ENCODE peak calls at places on chromosome 10, in nine cellular contexts. U is fibroblast of villous mesenchyme, V is choroid plexus epithelial cell, G is SK-N-SH, Q is AG04450, A is NB4, K is dorsolateral prefrontal cortex, H is RWPE1, D is brain microvascular endothelial cell. W is an unnamed sample.

GRCh38 chr10:93680414-93681047 is 21.9 kb downstream of the FRA10AC1 start:
- DNase-seq in H (peak; percentile 51), D (peak; percentile 28), A (peak; percentile 71), K (no peak), G (peak; percentile 12), V (peak; percentile 68), U (peak; percentile 48), Q (no peak), W (no peak)

GRCh38 chr10:123996302-123996701 is 97.1 kb downstream of the CHST15 start:
- DNase-seq in U (no peak), H (no peak), A (no peak), Q (no peak), D (no peak), K (no peak), V (no peak), G (no peak), W (no peak)

GRCh38 chr10:78305311-78305710 is 271.6 kb downstream of the RPS24 start:
- DNase-seq in Q (no peak), H (no peak), K (no peak), U (no peak), A (no peak), G (no peak), V (no peak), D (no peak), W (peak; percentile 25)

GRCh38 chr10:28797904-28798371 is 120.6 kb downstream of the BAMBI start:
- DNase-seq in U (no peak), H (no peak), Q (no peak), G (no peak), K (no peak), D (no peak), A (no peak), V (peak; percentile 51), W (no peak)

GRCh38 chr10:114982989-114983388 is 45.0 kb downstream of the TRUB1 start:
- DNase-seq in V (no peak), D (no peak), K (no peak), A (no peak), Q (no peak), U (no peak), G (no peak), H (no peak), W (no peak)

GRCh38 chr10:77163670-77164348 is 473.8 kb downstream of the KCNMA1 start:
- DNase-seq in H (peak; percentile 92), V (peak; percentile 97), K (no peak), A (peak; percentile 38), G (peak; percentile 22), Q (peak; percentile 86), U (peak; percentile 96), D (peak; percentile 99), W (peak; percentile 80)

GRCh38 chr10:11051001-11051324 is 33.3 kb downstream of the CELF2 start:
- DNase-seq in U (no peak), A (no peak), V (no peak), D (no peak), G (no peak), K (no peak), Q (no peak), H (no peak), W (no peak)

GRCh38 chr10:19417740-19418139 is 369.1 kb downstream of the MALRD1 start:
- DNase-seq in A (no peak), G (no peak), U (no peak), K (no peak), D (no peak), H (no peak), Q (no peak), V (no peak), W (no peak)

GRCh38 chr10:111758593-111758992 is 425.0 kb downstream of the GPAM start:
- DNase-seq in G (no peak), V (no peak), D (no peak), H (no peak), A (no peak), K (no peak), Q (no peak), U (no peak), W (no peak)

GRCh38 chr10:6722616-6723004 is 142.5 kb upstream of the PRKCQ start:
- DNase-seq in U (no peak), G (no peak), D (peak; percentile 32), Q (no peak), H (peak; percentile 30), A (no peak), V (peak; percentile 24), K (no peak), W (no peak)

GRCh38 chr10:47024046-47024322 is 112.8 kb downstream of the PTPN20 start:
- DNase-seq in D (no peak), U (no peak), Q (no peak), A (no peak), H (no peak), K (no peak), V (no peak), G (no peak), W (no peak)

GRCh38 chr10:78277734-78278404 is 244.2 kb downstream of the RPS24 start:
- DNase-seq in G (peak; percentile 36), H (no peak), Q (no peak), V (no peak), D (peak; percentile 9), A (no peak), U (peak; percentile 21), K (peak; percentile 56), W (peak; percentile 78)

GRCh38 chr10:25934673-25935139 is 677 bp downstream of the MYO3A start:
- DNase-seq in G (peak; percentile 37), V (no peak), D (no peak), U (no peak), A (no peak), K (no peak), Q (no peak), H (no peak), W (no peak)

GRCh38 chr10:6356280-6356793 is 153.6 kb downstream of the PFKFB3 start:
- DNase-seq in Q (no peak), K (no peak), G (no peak), V (no peak), A (no peak), H (no peak), D (no peak), U (no peak), W (no peak)

GRCh38 chr10:123147635-123148413 is at the start of gene HMX2:
- DNase-seq in U (no peak), G (peak; percentile 55), D (no peak), V (no peak), Q (no peak), H (no peak), A (peak; percentile 66), K (no peak), W (no peak)

GRCh38 chr10:7625009-7625408 is 41.8 kb downstream of the ITIH5 start:
- DNase-seq in G (no peak), U (no peak), H (no peak), A (no peak), K (no peak), D (no peak), Q (no peak), V (no peak), W (no peak)

GRCh38 chr10:34022195-34022594 is 687.7 kb upstream of the NRP1 start:
- DNase-seq in K (no peak), H (no peak), A (no peak), Q (no peak), D (no peak), G (no peak), V (no peak), U (no peak), W (no peak)

GRCh38 chr10:60907972-60908371 is 36.0 kb downstream of the RHOBTB1 start:
- DNase-seq in U (peak; percentile 16), D (no peak), H (no peak), V (no peak), Q (no peak), K (no peak), A (no peak), G (no peak), W (no peak)

DNA sequence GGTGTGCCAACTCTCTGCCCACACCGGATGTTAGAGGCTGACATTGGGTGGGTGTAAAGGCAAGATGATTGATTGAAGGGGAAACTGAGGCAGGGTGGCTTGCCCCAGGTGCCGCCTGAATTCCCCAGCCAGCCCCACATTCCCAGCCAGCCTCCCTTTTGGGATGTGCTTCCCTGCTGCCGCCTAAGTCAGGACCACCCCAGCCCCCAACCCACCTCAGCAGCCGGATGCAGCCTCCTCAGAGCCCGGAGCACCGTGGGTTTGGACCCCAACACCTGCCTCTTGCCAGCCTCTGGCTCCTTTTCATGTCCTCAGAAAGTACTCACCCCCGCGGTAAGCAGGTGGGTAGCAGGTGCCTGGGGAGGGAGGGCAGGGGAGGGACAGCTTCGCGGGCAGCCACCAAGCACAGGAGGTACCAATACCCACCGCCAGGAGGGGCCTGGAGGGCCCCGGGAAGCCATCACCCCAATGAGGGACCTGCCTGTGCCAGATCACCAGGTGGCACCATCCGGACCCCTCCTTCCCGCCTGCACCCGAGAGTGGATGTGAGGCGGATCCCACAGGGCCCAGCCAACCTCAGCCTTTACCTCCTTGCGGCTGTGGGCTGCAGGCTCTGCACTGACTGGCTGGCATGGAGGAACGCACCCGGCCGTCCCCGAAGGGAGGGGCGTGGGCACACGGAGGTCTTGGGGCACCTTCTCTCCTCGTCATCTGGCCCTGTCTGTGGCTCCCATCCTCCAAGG is 60.5 kb downstream of the PWWP2B start:
- DNase-seq in U (no peak), A (peak; percentile 35), H (no peak), G (no peak), K (no peak), D (no peak), V (no peak), Q (no peak), W (no peak)
- TF ChIP-seq CTCF in U (no peak), A (peak; percentile 27), H (no peak), G (no peak), K (no peak), D (no peak), V (peak; percentile 5), Q (peak; percentile 23), W (no peak)

GRCh38 chr10:15370741-15371701 is at the start of gene FAM171A1:
- DNase-seq in D (no peak), Q (no peak), V (peak; percentile 43), G (peak; percentile 93), K (no peak), A (peak; percentile 42), H (peak; percentile 58), U (peak; percentile 49), W (no peak)
- TF ChIP-seq CTCF in D (peak; percentile 26), Q (peak; percentile 2), V (no peak), G (peak; percentile 40), K (no peak), A (no peak), H (peak; percentile 64), U (no peak), W (no peak)

DNA sequence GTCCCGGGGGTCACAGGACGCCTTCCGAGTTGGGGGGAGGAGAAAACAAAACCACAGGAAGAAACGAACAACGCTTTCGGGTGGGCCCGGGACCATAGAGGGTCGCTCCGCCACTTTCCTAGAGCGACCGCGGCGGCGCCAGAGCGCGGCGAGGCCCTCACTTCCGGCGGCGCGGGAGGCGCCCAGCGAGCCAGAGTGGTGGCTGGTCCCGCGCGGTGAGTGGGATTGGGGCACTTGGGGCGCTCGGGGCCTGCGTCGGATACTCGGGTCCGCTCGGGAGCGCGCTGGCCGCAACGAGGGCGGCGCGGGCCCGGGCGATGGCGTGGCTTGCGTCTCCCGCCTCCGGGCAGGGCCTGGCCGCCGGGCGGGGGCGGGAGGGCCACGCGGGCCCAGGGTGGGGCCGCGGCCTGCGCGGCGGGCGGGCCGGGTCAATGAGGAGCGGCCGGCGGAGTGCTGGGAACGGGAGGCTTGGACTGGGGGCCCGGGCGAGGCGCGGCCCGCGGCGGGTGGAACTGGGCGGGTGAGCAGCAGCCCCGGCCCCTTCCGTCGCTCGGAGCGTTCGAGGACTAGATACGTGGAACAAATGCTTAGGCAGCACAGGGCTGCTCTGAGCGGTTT is at the start of gene ZNF22:
- DNase-seq in U (peak; percentile 75), A (peak; percentile 98), H (peak; percentile 51), G (peak; percentile 91), D (peak; percentile 23), V (peak; percentile 74), Q (no peak), K (peak; percentile 62), W (no peak)
- TF ChIP-seq CTCF in U (no peak), A (no peak), H (no peak), G (no peak), D (no peak), V (no peak), Q (peak; percentile 18), K (peak; percentile 17), W (no peak)

GRCh38 chr10:4174197-4174596 is 389.2 kb upstream of the KLF6 start:
- DNase-seq in G (peak; percentile 15), V (peak; percentile 18), Q (no peak), K (no peak), A (peak; percentile 4), D (no peak), U (peak; percentile 34), H (no peak), W (no peak)
- TF ChIP-seq CTCF in G (no peak), V (peak; percentile 18), Q (no peak), K (no peak), A (no peak), D (peak; percentile 37), U (peak; percentile 39), H (no peak), W (no peak)

W was measured in ascending aorta.